ENCODE peak calls at places on chromosomes 6 and 20, in four cellular contexts. M is heart right ventricle, Z is hepatocyte, L is body of pancreas. O is an unnamed sample.

GRCh38 chr6:111484655-111484974 is 1.6 kb upstream of the REV3L start:
- DNase-seq in Z (no peak), M (no peak), L (no peak), O (peak)

GRCh38 chr6:33769248-33769821 is 19.6 kb downstream of the LEMD2 start:
- DNase-seq in Z (no peak), M (no peak), L (no peak), O (no peak)

GRCh38 chr6:35328108-35328723 is 14.1 kb upstream of the PPARD start:
- DNase-seq in M (no peak), Z (no peak), L (no peak), O (no peak)

GRCh38 chr6:10510592-10511367 is 10.4 kb upstream of the GCNT2 start:
- DNase-seq in M (peak), Z (peak), L (peak), O (peak)

GRCh38 chr6:148146717-148147116 is 195.9 kb upstream of the SASH1 start:
- DNase-seq in M (no peak), Z (no peak), L (no peak), O (peak)

GRCh38 chr6:141988954-141989705 is 143.6 kb upstream of the GJE1 start:
- DNase-seq in Z (peak), M (no peak), L (peak), O (peak)

GRCh38 chr6:52306972-52307849 is 22.7 kb upstream of the MCM3 start:
- DNase-seq in M (no peak), Z (peak), L (no peak), O (no peak)

GRCh38 chr20:61753196-61753942 is 312.3 kb downstream of the TAF4 start:
- DNase-seq in M (no peak), L (no peak), Z (peak), O (no peak)

GRCh38 chr6:2783188-2783957 is 18.2 kb downstream of the WRNIP1 start:
- DNase-seq in Z (no peak), L (no peak), M (no peak), O (no peak)

GRCh38 chr6:42372699-42373098 is 79.0 kb downstream of the TRERF1 start:
- DNase-seq in L (no peak), M (no peak), Z (no peak), O (no peak)

GRCh38 chr20:61803903-61804804 is 261.5 kb downstream of the TAF4 start:
- DNase-seq in Z (no peak), L (no peak), M (no peak), O (no peak)

GRCh38 chr6:28683945-28684538 is 158.4 kb downstream of the GPX5 start:
- DNase-seq in Z (peak), L (no peak), M (no peak), O (peak)

GRCh38 chr20:32252189-32252588 is 25.3 kb upstream of the KIF3B start:
- DNase-seq in M (no peak), L (no peak), Z (no peak), O (peak)

GRCh38 chr6:35443341-35444030 is 8.7 kb upstream of the FANCE start:
- DNase-seq in Z (no peak), M (no peak), L (no peak), O (no peak)

GRCh38 chr20:60569116-60569515 is 610.9 kb downstream of the CDH26 start:
- DNase-seq in L (no peak), M (no peak), Z (no peak), O (no peak)

GRCh38 chr20:64166712-64167615 is 2.7 kb downstream of the MYT1 start:
- DNase-seq in L (no peak), Z (no peak), M (no peak), O (no peak)

GRCh38 chr6:24683297-24684296 is 16.7 kb downstream of the ACOT13 start:
- DNase-seq in Z (no peak), M (no peak), L (no peak), O (no peak)

GRCh38 chr6:146526192-146526591 is 17.4 kb upstream of the RAB32 start:
- DNase-seq in L (no peak), Z (no peak), M (no peak), O (no peak)

GRCh38 chr6:137517404-137517803 is 23.2 kb upstream of the OLIG3 start:
- DNase-seq in Z (no peak), M (no peak), L (no peak), O (no peak)

GRCh38 chr6:137518584-137518983 is 24.4 kb upstream of the OLIG3 start:
- DNase-seq in Z (no peak), L (no peak), M (no peak), O (no peak)

GRCh38 chr6:137512768-137513605 is 18.8 kb upstream of the OLIG3 start:
- DNase-seq in L (no peak), M (no peak), Z (no peak), O (no peak)

GRCh38 chr6:137510923-137511322 is 16.7 kb upstream of the OLIG3 start:
- DNase-seq in Z (no peak), L (no peak), M (no peak), O (no peak)

DNA sequence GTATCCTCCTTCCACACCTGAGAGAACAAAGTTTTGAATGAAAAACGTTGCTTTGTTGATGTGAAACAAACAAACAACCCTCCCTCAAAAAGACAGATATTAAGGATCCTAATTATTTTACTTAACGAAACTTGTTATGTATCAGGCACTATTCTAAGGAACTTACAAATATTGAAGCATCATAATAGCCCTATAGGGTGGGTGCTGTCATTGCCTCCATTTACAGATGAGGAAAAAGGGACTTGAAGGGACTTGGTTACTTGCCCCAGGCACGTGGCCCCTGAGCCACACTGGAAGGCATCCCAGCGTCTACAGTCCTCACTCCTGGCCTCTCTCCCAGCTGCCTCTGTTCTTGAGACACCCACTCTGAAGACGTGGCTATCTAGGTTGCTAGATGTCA is 20.2 kb upstream of the OLIG3 start:
- DNase-seq in Z (no peak), M (no peak), L (no peak), O (no peak)
- H3K4me3 ChIP-seq in Z (no peak), M (no peak), L (no peak), O (no peak)

GRCh38 chr20:58375796-58376195 is 13.2 kb upstream of the VAPB start:
- DNase-seq in Z (no peak), M (no peak), L (no peak), O (no peak)

GRCh38 chr20:58378056-58378455 is 11.0 kb upstream of the VAPB start:
- DNase-seq in M (no peak), L (no peak), Z (no peak), O (no peak)

GRCh38 chr20:58381627-58382026 is 7.4 kb upstream of the VAPB start:
- DNase-seq in M (no peak), Z (no peak), L (no peak), O (no peak)

GRCh38 chr20:58377017-58377416 is 12.0 kb upstream of the VAPB start:
- DNase-seq in M (no peak), Z (no peak), L (no peak), O (no peak)

GRCh38 chr20:58378704-58379103 is 10.3 kb upstream of the VAPB start:
- DNase-seq in M (no peak), Z (no peak), L (no peak), O (no peak)
- TF ChIP-seq CTCF in M (no peak), Z (no peak), L (no peak), O (no peak)

DNA sequence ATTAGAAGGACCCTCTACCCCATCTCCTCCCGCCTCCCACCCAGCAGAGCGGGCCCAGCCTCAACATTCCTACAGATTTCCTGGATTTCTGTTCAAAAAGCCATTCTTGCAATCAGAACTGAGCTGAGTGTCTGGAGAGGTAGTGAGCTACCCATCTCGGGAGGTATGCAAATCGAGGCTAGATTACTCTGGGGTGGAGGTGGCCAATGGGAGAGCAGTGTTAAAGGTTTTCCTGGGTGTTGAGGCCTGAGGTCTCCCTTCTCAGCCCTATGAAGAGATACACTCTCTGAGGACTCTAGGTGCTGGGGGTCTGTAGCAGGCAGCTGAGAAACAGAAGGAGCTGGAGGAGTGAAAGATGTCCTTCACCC is 57.0 kb downstream of the CD40 start:
- DNase-seq in L (no peak), Z (no peak), M (no peak), O (no peak)
- H3K4me3 ChIP-seq in L (no peak), Z (no peak), M (no peak), O (no peak)

DNA sequence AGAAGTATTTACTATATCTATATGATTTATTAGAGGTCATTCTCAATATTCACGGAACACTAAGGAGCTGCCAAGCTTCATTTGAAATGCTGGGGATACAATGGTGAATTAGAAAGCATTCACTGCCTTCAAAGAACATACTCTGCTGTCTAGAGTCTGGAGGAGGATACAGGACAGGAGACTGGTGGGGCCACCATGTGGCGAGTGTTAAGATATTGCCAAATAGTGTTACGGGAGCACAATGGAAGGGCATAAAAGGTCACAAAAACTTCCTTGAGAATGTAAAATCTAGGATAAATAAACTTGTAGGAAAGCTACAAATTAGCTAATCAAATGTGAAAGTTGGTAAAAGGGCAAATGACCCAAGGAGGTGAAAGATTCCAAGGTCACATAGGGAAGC is 271.7 kb downstream of the RFPL4B start:
- DNase-seq in Z (peak), M (no peak), L (no peak), O (no peak)
- TF ChIP-seq CTCF in Z (peak), M (no peak), L (no peak), O (no peak)

GRCh38 chr20:54119744-54120143 is 49.4 kb upstream of the BCAS1 start:
- DNase-seq in L (no peak), Z (no peak), M (no peak), O (no peak)

GRCh38 chr20:54122681-54123586 is 50.9 kb downstream of the CYP24A1 start:
- DNase-seq in Z (no peak), L (no peak), M (no peak), O (no peak)

GRCh38 chr20:54118220-54119001 is 48.0 kb upstream of the BCAS1 start:
- DNase-seq in L (no peak), M (no peak), Z (no peak), O (no peak)

GRCh38 chr20:54123587-54124180 is 50.1 kb downstream of the CYP24A1 start:
- DNase-seq in L (peak), Z (peak), M (no peak), O (no peak)

DNA sequence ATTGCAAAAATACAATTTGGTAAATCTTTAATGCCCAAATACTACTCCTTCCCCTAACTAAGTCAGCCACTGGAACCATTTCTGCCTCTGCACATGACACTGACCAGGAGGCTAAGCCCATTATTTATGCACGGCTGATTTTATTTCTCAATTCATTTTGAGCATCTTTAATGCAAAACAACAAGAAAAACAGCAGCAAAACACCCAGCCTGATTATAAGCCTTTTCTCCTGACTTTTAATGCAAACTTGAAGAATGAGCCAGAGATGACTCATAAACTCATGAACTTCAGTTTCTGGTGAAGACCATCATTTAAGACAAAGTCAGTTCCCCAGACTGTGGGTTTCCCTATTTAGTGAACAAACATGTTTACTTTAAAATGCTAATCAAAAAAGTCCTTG is 51.6 kb downstream of the CYP24A1 start:
- DNase-seq in Z (peak), M (no peak), L (no peak), O (no peak)
- H3K4me3 ChIP-seq in Z (no peak), M (no peak), L (no peak), O (no peak)

GRCh38 chr6:108210557-108210956 is 44.7 kb downstream of the NR2E1 start:
- DNase-seq in L (no peak), M (no peak), Z (no peak), O (no peak)

GRCh38 chr6:108209738-108210137 is 43.9 kb downstream of the NR2E1 start:
- DNase-seq in L (no peak), M (no peak), Z (no peak), O (no peak)

GRCh38 chr6:108207013-108207412 is 41.2 kb downstream of the NR2E1 start:
- DNase-seq in Z (no peak), L (no peak), M (no peak), O (no peak)

GRCh38 chr6:108211676-108212075 is 45.9 kb downstream of the NR2E1 start:
- DNase-seq in M (no peak), Z (no peak), L (no peak), O (no peak)
- TF ChIP-seq CTCF in M (no peak), Z (no peak), L (no peak), O (no peak)

GRCh38 chr6:107009499-107009898 is 18.5 kb upstream of the MTRES1 start:
- DNase-seq in L (no peak), Z (no peak), M (no peak), O (no peak)
- H3K4me3 ChIP-seq in L (no peak), Z (no peak), M (no peak), O (no peak)

DNA sequence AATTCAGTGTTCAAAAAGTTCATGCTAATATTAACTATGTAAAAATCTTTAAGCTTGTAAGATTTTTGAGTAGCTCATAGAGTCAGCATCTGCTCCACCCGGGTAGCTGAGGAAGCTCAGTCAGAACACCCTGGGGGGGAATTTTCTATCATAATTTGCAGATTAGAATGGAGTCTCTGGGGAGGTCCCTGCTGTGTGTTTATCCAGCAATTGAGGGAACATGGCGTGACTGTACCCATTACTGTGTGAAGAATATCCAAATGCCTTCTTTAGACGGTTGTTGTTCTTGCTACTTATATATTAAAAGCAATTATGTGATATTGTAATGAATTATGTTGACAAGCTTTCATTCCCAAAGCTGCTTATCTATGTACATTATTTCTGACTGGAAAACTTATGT is 64.8 kb downstream of the AIG1 start:
- DNase-seq in L (no peak), M (no peak), Z (no peak), O (no peak)
- TF ChIP-seq CTCF in L (no peak), M (no peak), Z (no peak), O (no peak)

DNA sequence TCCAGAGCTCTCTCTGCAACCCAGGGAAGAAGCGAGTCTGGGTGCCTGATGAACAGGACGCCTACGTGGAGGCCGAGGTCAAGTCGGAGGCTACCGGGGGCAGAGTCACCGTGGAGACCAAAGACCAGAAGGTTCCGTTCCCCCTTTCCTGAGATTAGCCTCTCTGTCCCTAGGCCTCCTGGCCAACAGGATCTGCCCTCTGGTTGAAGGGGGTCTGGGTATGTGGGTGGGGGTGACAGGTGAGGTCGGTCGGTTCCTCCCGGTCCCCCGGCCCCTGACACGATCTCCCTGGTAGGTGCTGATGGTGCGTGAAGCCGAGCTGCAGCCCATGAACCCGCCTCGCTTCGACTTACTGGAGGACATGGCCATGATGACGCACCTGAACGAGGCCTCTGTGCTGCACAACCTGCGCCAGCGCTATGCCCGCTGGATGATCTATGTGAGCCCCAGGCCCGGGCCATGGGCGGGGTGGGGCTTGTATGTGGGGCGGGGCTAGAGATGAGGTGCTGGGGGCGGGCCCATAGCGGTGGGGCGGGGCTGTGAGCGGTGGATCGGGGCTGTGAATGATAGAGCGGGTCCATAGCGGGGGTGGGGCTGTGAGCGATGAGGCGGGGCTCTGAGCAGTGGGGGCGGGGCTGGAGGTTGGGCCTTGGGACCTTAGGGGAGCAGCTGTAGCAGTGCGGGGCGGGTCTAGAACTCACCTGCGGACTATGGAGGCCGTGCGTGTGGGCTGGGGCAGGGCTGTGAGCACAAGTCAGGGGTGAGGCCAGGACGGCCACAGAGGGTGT is 23.9 kb downstream of the MYH7B start:
- DNase-seq in L (no peak), Z (no peak), M (peak), O (no peak)
- H3K4me3 ChIP-seq in L (no peak), Z (no peak), M (peak), O (no peak)

GRCh38 chr20:263701-264100 is 6.2 kb downstream of the DEFB132 start:
- DNase-seq in Z (no peak), M (no peak), L (no peak), O (no peak)

GRCh38 chr20:259991-260390 is 2.5 kb downstream of the DEFB132 start:
- DNase-seq in Z (no peak), M (no peak), L (no peak), O (no peak)

GRCh38 chr20:257419-257818 is at the start of gene DEFB132:
- DNase-seq in M (no peak), Z (no peak), L (no peak), O (no peak)

GRCh38 chr20:258269-258858 is 840 bp downstream of the DEFB132 start:
- DNase-seq in M (no peak), L (no peak), Z (no peak), O (no peak)

DNA sequence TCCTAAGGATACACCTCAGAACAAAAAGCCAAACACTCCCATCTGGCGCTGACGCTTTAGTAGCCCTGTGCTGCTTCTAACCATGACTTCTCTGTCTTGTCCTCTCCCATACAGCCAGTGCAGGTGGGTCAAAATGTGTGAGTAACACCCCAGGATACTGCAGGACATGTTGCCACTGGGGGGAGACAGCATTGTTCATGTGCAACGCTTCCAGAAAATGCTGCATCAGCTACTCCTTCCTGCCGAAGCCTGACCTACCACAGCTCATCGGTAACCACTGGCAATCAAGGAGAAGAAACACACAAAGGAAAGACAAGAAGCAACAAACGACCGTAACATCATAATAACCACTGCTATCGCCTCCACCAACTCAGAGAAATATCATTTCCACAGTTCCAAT is 1.4 kb downstream of the DEFB132 start:
- DNase-seq in Z (no peak), L (no peak), M (no peak), O (peak)
- TF ChIP-seq CTCF in Z (no peak), L (no peak), M (no peak), O (peak)

O was measured in GM12865.